ENCODE peak calls at places on chromosomes 5 and 9, in four cellular contexts. O is thyroid gland; E is naive thymus-derived CD4-positive, alpha-beta T cell; Z is PC-3. B is an unnamed sample.

GRCh38 chr9:4678679-4679267 is 596 bp upstream of the CDC37L1 start:
- DNase-seq in E (peak; percentile 77), Z (peak; percentile 22), O (no peak), B (no peak)

GRCh38 chr5:83436276-83436675 is 35.3 kb upstream of the VCAN start:
- DNase-seq in Z (no peak), O (no peak), E (no peak), B (no peak)

GRCh38 chr5:52481216-52481615 is 306.5 kb upstream of the ITGA1 start:
- DNase-seq in E (no peak), O (no peak), Z (no peak), B (no peak)

GRCh38 chr9:20898885-20899554 is 132.4 kb downstream of the HACD4 start:
- DNase-seq in O (peak; percentile 20), Z (peak; percentile 32), E (no peak), B (no peak)

GRCh38 chr9:130053504-130054427 is at the start of gene GPR107:
- DNase-seq in E (peak; percentile 74), O (peak; percentile 79), Z (peak; percentile 56), B (peak; percentile 66)

GRCh38 chr5:132446621-132447020 is 44.0 kb downstream of the IRF1 start:
- DNase-seq in O (peak; percentile 89), Z (no peak), E (no peak), B (no peak)

GRCh38 chr5:57311251-57311650 is 137.4 kb downstream of the GPBP1 start:
- DNase-seq in O (no peak), Z (no peak), E (no peak), B (no peak)

GRCh38 chr5:5387192-5387591 is 35.3 kb upstream of the ICE1 start:
- DNase-seq in Z (peak; percentile 22), E (no peak), O (no peak), B (no peak)

GRCh38 chr5:71589903-71590302 is 2.8 kb downstream of the MCCC2 start:
- DNase-seq in O (no peak), E (no peak), Z (no peak), B (no peak)

GRCh38 chr9:133849076-133849670 is 111.0 kb upstream of the SARDH start:
- DNase-seq in O (peak; percentile 51), E (no peak), Z (no peak), B (no peak)

GRCh38 chr9:133006731-133007352 is 24.0 kb upstream of the GTF3C5 start:
- DNase-seq in E (no peak), Z (no peak), O (no peak), B (no peak)

GRCh38 chr5:94103507-94104245 is 362.3 kb upstream of the POU5F2 start:
- DNase-seq in E (no peak), O (no peak), Z (no peak), B (no peak)
- H3K9me3 ChIP-seq in E (no peaks in the 10 kb centered on the region), O (no peaks in the 10 kb centered on the region), Z (no peaks in the 10 kb centered on the region), B (no peaks in the 10 kb centered on the region)

GRCh38 chr5:179118756-179119414 is 58.7 kb downstream of the ZNF354C start:
- DNase-seq in E (no peak), O (no peak), Z (no peak), B (no peak)

GRCh38 chr5:179115845-179116524 is 55.8 kb downstream of the ZNF354C start:
- DNase-seq in Z (no peak), O (no peak), E (no peak), B (no peak)

GRCh38 chr5:179120421-179120861 is 60.3 kb downstream of the ZNF354C start:
- DNase-seq in O (no peak), E (no peak), Z (no peak), B (no peak)

GRCh38 chr5:179119415-179120170 is 59.4 kb downstream of the ZNF354C start:
- DNase-seq in E (no peak), Z (no peak), O (no peak), B (no peak)

DNA sequence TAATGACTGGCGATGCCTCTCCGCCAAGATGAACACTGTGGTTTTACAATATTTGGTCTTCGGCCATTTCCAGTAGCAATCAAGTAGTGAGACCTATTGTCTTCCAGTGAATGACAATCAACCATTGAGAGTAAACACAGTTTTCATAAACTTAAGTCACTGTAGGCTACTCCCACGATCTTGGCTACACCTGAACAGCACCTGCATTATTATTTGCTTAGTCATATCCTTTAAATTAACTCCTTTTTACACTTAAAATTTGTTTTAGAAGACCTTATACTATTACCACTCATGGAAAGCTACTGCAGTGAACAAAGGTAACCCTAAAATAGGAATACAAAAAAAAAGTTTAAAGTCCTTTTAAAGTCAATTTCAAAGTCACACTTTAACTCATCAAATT is 58.2 kb downstream of the ZNF354C start:
- DNase-seq in Z (peak; percentile 41), E (no peak), O (no peak), B (no peak)
- H3K9me3 ChIP-seq in Z (no peaks in the 10 kb centered on the region), E (no peaks in the 10 kb centered on the region), O (no peaks in the 10 kb centered on the region), B (peaks cover 3% of the 10 kb centered on the region)

GRCh38 chr5:2877520-2877919 is 126.0 kb upstream of the IRX2 start:
- DNase-seq in O (no peak), E (no peak), Z (no peak), B (no peak)
- H3K9me3 ChIP-seq in O (no peaks in the 10 kb centered on the region), E (no peaks in the 10 kb centered on the region), Z (peaks cover 27% of the 10 kb centered on the region), B (no peaks in the 10 kb centered on the region)

GRCh38 chr5:179089502-179089901 is 29.3 kb downstream of the ZNF354C start:
- DNase-seq in E (no peak), O (no peak), Z (no peak), B (no peak)
- H3K9me3 ChIP-seq in E (peaks cover 28% of the 10 kb centered on the region), O (no peaks in the 10 kb centered on the region), Z (peaks cover 12% of the 10 kb centered on the region), B (peaks cover 7% of the 10 kb centered on the region)

GRCh38 chr5:141437208-141437607 is 6.9 kb downstream of the PCDHGA12 start:
- DNase-seq in E (no peak), O (no peak), Z (no peak), B (no peak)

GRCh38 chr5:141434006-141434405 is 3.7 kb downstream of the PCDHGA12 start:
- DNase-seq in Z (no peak), O (no peak), E (no peak), B (no peak)

GRCh38 chr5:141430332-141431113 is at the start of gene PCDHGA12:
- DNase-seq in E (no peak), O (peak; percentile 61), Z (no peak), B (no peak)

GRCh38 chr5:141427783-141428426 is 2.4 kb upstream of the PCDHGA12 start:
- DNase-seq in E (no peak), O (no peak), Z (no peak), B (no peak)

GRCh38 chr5:141431286-141431685 is 979 bp downstream of the PCDHGA12 start:
- DNase-seq in Z (no peak), O (no peak), E (no peak), B (no peak)
- H3K9me3 ChIP-seq in Z (peaks cover 4% of the 10 kb centered on the region), O (no peaks in the 10 kb centered on the region), E (peaks cover 5% of the 10 kb centered on the region), B (peaks cover 8% of the 10 kb centered on the region)

DNA sequence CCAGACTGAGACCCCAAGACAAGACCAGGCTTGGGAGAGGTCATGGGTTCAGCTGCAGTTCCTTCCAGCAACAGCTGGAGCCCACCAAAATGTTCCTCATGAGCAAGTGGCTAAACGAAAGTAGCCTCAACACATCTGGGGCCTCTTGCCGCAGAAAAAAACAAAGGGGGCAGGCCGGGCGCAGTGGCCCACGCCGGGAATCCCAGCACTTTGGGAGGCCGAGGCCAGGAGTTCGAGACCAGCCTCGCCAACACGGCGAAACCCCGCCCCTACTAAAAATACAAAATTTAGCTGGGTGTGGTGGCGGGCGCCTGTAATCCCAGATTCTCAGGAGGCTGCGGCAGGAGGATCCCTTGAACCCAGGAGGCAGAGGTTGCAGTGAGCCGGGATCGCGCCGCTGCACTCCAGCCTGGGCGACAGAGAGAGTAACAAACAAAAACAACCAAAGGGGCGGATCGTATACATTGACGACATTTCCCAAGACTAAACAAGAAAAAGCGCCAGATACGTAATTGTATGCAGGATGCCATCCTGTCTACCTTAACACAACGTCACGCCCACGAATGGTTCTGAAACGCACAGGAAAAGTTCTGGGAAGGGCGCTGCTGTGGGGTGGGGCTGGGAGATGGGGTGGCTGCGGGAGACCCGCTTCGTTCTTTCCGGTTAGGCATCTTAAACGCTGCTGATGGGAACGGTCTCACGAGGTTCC is 1.7 kb downstream of the INPP5E start:
- DNase-seq in E (no peak), Z (peak; percentile 3), O (no peak), B (no peak)
- H3K9me3 ChIP-seq in E (no peaks in the 10 kb centered on the region), Z (no peaks in the 10 kb centered on the region), O (no peaks in the 10 kb centered on the region), B (no peaks in the 10 kb centered on the region)

GRCh38 chr5:154575869-154576806 is 98.1 kb upstream of the HAND1 start:
- DNase-seq in Z (peak; percentile 18), E (no peak), O (no peak), B (no peak)
- H3K9me3 ChIP-seq in Z (no peaks in the 10 kb centered on the region), E (no peaks in the 10 kb centered on the region), O (no peaks in the 10 kb centered on the region), B (no peaks in the 10 kb centered on the region)

GRCh38 chr5:141261238-141261546 is 16.0 kb downstream of the PCDHB15 start:
- DNase-seq in O (no peak), Z (no peak), E (no peak), B (no peak)
- H3K9me3 ChIP-seq in O (peaks cover 18% of the 10 kb centered on the region), Z (peaks cover 29% of the 10 kb centered on the region), E (peaks cover 23% of the 10 kb centered on the region), B (peaks cover 21% of the 10 kb centered on the region)

GRCh38 chr5:33338336-33339110 is 102.2 kb upstream of the TARS1 start:
- DNase-seq in Z (no peak), E (no peak), O (no peak), B (no peak)
- H3K9me3 ChIP-seq in Z (no peaks in the 10 kb centered on the region), E (no peaks in the 10 kb centered on the region), O (no peaks in the 10 kb centered on the region), B (no peaks in the 10 kb centered on the region)

GRCh38 chr9:137534256-137535119 is 15.7 kb downstream of the PNPLA7 start:
- DNase-seq in E (peak; percentile 33), O (peak; percentile 75), Z (peak; percentile 79), B (no peak)
- H3K9me3 ChIP-seq in E (no peaks in the 10 kb centered on the region), O (no peaks in the 10 kb centered on the region), Z (no peaks in the 10 kb centered on the region), B (no peaks in the 10 kb centered on the region)

B was measured in T-helper 17 cell.